ENCODE peak calls at places on chromosomes 6 and 20, in four cellular contexts. One of them, this sample, is unnamed.

GRCh38 chr6:121884056-121884455 is 448.6 kb downstream of the GJA1 start:
- DNase-seq in GM12865: no peak
- DNase-seq in heart right ventricle: no peak
- DNase-seq in psoas muscle: no peak
- DNase-seq in this sample: no peak

GRCh38 chr6:170516783-170517616 is 36.1 kb downstream of the PSMB1 start:
- DNase-seq in GM12865: peak
- DNase-seq in heart right ventricle: no peak
- DNase-seq in psoas muscle: no peak
- DNase-seq in this sample: peak

GRCh38 chr6:99425647-99426453 is 742 bp upstream of the PNISR start:
- DNase-seq in GM12865: peak
- DNase-seq in heart right ventricle: peak
- DNase-seq in psoas muscle: peak
- DNase-seq in this sample: peak

GRCh38 chr6:88807622-88808021 is 155.8 kb downstream of the RNGTT start:
- DNase-seq in GM12865: no peak
- DNase-seq in heart right ventricle: no peak
- DNase-seq in psoas muscle: no peak
- DNase-seq in this sample: no peak

GRCh38 chr6:45003400-45003799 is 324.7 kb upstream of the RUNX2 start:
- DNase-seq in GM12865: no peak
- DNase-seq in heart right ventricle: no peak
- DNase-seq in psoas muscle: no peak
- DNase-seq in this sample: no peak

GRCh38 chr6:135189344-135189743 is 8.2 kb downstream of the MYB start:
- DNase-seq in GM12865: no peak
- DNase-seq in heart right ventricle: no peak
- DNase-seq in psoas muscle: no peak
- DNase-seq in this sample: no peak

GRCh38 chr20:20666359-20666758 is 46.1 kb downstream of the RALGAPA2 start:
- DNase-seq in GM12865: no peak
- DNase-seq in heart right ventricle: no peak
- DNase-seq in psoas muscle: no peak
- DNase-seq in this sample: no peak

GRCh38 chr6:33418690-33419291 is 884 bp upstream of the CUTA start:
- DNase-seq in GM12865: peak
- DNase-seq in heart right ventricle: no peak
- DNase-seq in psoas muscle: no peak
- DNase-seq in this sample: no peak

GRCh38 chr6:32941412-32941784 is 570 bp upstream of the HLA-DMB start:
- DNase-seq in GM12865: peak
- DNase-seq in heart right ventricle: no peak
- DNase-seq in psoas muscle: no peak
- DNase-seq in this sample: no peak

GRCh38 chr20:57810511-57811372 is 100.9 kb upstream of the PMEPA1 start:
- DNase-seq in GM12865: no peak
- DNase-seq in heart right ventricle: no peak
- DNase-seq in psoas muscle: no peak
- DNase-seq in this sample: peak

GRCh38 chr6:28252507-28252975 is 472 bp upstream of the ZKSCAN4 start:
- DNase-seq in GM12865: no peak
- DNase-seq in heart right ventricle: no peak
- DNase-seq in psoas muscle: no peak
- DNase-seq in this sample: no peak

GRCh38 chr6:89763550-89763949 is 56.0 kb downstream of the MDN1 start:
- DNase-seq in GM12865: no peak
- DNase-seq in heart right ventricle: no peak
- DNase-seq in psoas muscle: no peak
- DNase-seq in this sample: no peak

GRCh38 chr6:2134559-2134958 is 110.8 kb downstream of the GMDS start:
- DNase-seq in GM12865: no peak
- DNase-seq in heart right ventricle: no peak
- DNase-seq in psoas muscle: no peak
- DNase-seq in this sample: no peak

GRCh38 chr6:150857906-150858365 is 7.6 kb upstream of the MTHFD1L start:
- DNase-seq in GM12865: no peak
- DNase-seq in heart right ventricle: no peak
- DNase-seq in psoas muscle: no peak
- DNase-seq in this sample: no peak

GRCh38 chr6:17239260-17239659 is 41.9 kb upstream of the RBM24 start:
- DNase-seq in GM12865: no peak
- DNase-seq in heart right ventricle: no peak
- DNase-seq in psoas muscle: no peak
- DNase-seq in this sample: no peak

GRCh38 chr20:46761566-46761965 is 52.1 kb downstream of the SLC2A10 start:
- DNase-seq in GM12865: no peak
- DNase-seq in heart right ventricle: no peak
- DNase-seq in psoas muscle: no peak
- DNase-seq in this sample: no peak

GRCh38 chr6:34082816-34083215 is 63.1 kb downstream of the GRM4 start:
- DNase-seq in GM12865: no peak
- DNase-seq in heart right ventricle: no peak
- DNase-seq in psoas muscle: no peak
- DNase-seq in this sample: no peak

GRCh38 chr20:17059465-17059864 is 167.4 kb upstream of the PCSK2 start:
- DNase-seq in GM12865: no peak
- DNase-seq in heart right ventricle: no peak
- DNase-seq in psoas muscle: no peak
- DNase-seq in this sample: no peak

GRCh38 chr6:140480852-140481251 is 1106.4 kb upstream of the CITED2 start:
- DNase-seq in GM12865: peak
- DNase-seq in heart right ventricle: no peak
- DNase-seq in psoas muscle: peak
- DNase-seq in this sample: no peak

GRCh38 chr6:69005194-69005593 is 370.1 kb downstream of the ADGRB3 start:
- DNase-seq in GM12865: no peak
- DNase-seq in heart right ventricle: no peak
- DNase-seq in psoas muscle: no peak
- DNase-seq in this sample: no peak

GRCh38 chr6:119349341-119350201 is at the start of gene MAN1A1:
- DNase-seq in GM12865: peak
- DNase-seq in heart right ventricle: peak
- DNase-seq in psoas muscle: peak
- DNase-seq in this sample: peak

GRCh38 chr6:161010418-161010817 is 18.8 kb downstream of the MAP3K4 start:
- DNase-seq in GM12865: no peak
- DNase-seq in heart right ventricle: no peak
- DNase-seq in psoas muscle: no peak
- DNase-seq in this sample: no peak

GRCh38 chr6:28683945-28684538 is 158.4 kb downstream of the GPX5 start:
- DNase-seq in GM12865: peak
- DNase-seq in heart right ventricle: no peak
- DNase-seq in psoas muscle: no peak
- DNase-seq in this sample: peak

GRCh38 chr20:10131612-10132345 is 86.9 kb upstream of the SNAP25 start:
- DNase-seq in GM12865: no peak
- DNase-seq in heart right ventricle: peak
- DNase-seq in psoas muscle: no peak
- DNase-seq in this sample: no peak

GRCh38 chr6:19410477-19410876 is 426.7 kb upstream of the ID4 start:
- DNase-seq in GM12865: no peak
- DNase-seq in heart right ventricle: no peak
- DNase-seq in psoas muscle: no peak
- DNase-seq in this sample: peak
- TF ChIP-seq CTCF in GM12865: no peak
- TF ChIP-seq CTCF in heart right ventricle: no peak
- TF ChIP-seq CTCF in psoas muscle: no peak
- TF ChIP-seq CTCF in this sample: no peak

GRCh38 chr6:154510144-154510905 is at the start of gene CNKSR3:
- DNase-seq in GM12865: peak
- DNase-seq in heart right ventricle: peak
- DNase-seq in psoas muscle: peak
- DNase-seq in this sample: peak
- TF ChIP-seq CTCF in GM12865: no peak
- TF ChIP-seq CTCF in heart right ventricle: no peak
- TF ChIP-seq CTCF in psoas muscle: no peak
- TF ChIP-seq CTCF in this sample: no peak

GRCh38 chr6:127547909-127548649 is 28.9 kb upstream of the C6orf58 start:
- DNase-seq in GM12865: no peak
- DNase-seq in heart right ventricle: no peak
- DNase-seq in psoas muscle: no peak
- DNase-seq in this sample: no peak
- TF ChIP-seq CTCF in GM12865: no peak
- TF ChIP-seq CTCF in heart right ventricle: no peak
- TF ChIP-seq CTCF in psoas muscle: no peak
- TF ChIP-seq CTCF in this sample: peak

GRCh38 chr6:113482771-113483170 is 374.4 kb upstream of the MARCKS start:
- DNase-seq in GM12865: no peak
- DNase-seq in heart right ventricle: no peak
- DNase-seq in psoas muscle: no peak
- DNase-seq in this sample: no peak

GRCh38 chr6:113486172-113486571 is 371.0 kb upstream of the MARCKS start:
- DNase-seq in GM12865: no peak
- DNase-seq in heart right ventricle: no peak
- DNase-seq in psoas muscle: no peak
- DNase-seq in this sample: no peak

GRCh38 chr6:113476937-113477839 is 380.0 kb upstream of the MARCKS start:
- DNase-seq in GM12865: no peak
- DNase-seq in heart right ventricle: no peak
- DNase-seq in psoas muscle: no peak
- DNase-seq in this sample: no peak

GRCh38 chr6:113481441-113481840 is 375.7 kb upstream of the MARCKS start:
- DNase-seq in GM12865: no peak
- DNase-seq in heart right ventricle: no peak
- DNase-seq in psoas muscle: no peak
- DNase-seq in this sample: no peak

GRCh38 chr6:113481910-113482309 is 375.2 kb upstream of the MARCKS start:
- DNase-seq in GM12865: no peak
- DNase-seq in heart right ventricle: no peak
- DNase-seq in psoas muscle: no peak
- DNase-seq in this sample: no peak
- TF ChIP-seq CTCF in GM12865: no peak
- TF ChIP-seq CTCF in heart right ventricle: no peak
- TF ChIP-seq CTCF in psoas muscle: no peak
- TF ChIP-seq CTCF in this sample: no peak

DNA sequence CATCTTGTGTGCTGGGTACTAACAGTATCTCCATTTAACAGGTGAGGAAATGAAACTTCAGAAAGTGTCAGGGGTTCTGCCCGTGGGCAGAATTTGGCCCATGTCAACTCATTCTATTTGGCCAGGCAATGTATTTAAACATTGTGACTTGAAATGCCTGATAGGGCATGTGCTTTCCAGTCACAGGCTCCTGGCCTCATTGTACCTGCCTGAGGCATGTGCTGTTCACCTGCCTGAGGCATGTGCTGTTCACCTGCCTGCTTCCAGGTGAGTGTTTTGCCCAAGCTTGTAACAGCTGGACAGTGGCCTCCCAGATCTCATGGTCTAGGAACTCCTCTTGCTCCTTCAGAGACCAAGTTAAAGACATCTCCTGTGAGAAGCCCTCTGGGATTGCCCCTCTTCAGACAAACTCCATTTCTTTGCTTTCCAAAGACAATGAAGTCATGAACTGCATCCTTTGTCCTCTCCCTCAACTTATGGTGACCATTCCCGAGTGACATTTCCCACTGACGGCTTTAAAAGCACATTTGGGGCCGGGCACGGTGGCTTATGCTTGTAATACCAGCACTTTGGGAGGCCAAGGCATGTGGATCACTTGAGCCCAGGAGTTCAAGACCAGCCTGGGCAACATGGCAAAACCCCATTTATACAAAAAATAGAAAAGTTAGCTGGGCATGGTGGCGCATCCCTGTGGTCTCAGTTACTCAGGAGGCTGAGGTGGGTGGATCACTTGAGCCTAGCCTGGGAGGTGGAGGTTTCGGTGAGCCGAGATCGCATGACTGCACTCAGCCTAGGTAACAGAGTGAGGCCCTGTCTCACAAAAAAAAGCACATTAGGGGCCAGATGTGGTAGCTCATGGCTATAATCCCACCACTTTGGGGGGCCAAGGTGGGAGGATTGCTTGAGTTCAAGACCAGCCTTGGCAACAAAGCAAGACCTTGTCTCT is 48.7 kb downstream of the BCAS4 start:
- DNase-seq in GM12865: peak
- DNase-seq in heart right ventricle: no peak
- DNase-seq in psoas muscle: no peak
- DNase-seq in this sample: no peak
- TF ChIP-seq CTCF in GM12865: no peak
- TF ChIP-seq CTCF in heart right ventricle: no peak
- TF ChIP-seq CTCF in psoas muscle: no peak
- TF ChIP-seq CTCF in this sample: no peak

DNA sequence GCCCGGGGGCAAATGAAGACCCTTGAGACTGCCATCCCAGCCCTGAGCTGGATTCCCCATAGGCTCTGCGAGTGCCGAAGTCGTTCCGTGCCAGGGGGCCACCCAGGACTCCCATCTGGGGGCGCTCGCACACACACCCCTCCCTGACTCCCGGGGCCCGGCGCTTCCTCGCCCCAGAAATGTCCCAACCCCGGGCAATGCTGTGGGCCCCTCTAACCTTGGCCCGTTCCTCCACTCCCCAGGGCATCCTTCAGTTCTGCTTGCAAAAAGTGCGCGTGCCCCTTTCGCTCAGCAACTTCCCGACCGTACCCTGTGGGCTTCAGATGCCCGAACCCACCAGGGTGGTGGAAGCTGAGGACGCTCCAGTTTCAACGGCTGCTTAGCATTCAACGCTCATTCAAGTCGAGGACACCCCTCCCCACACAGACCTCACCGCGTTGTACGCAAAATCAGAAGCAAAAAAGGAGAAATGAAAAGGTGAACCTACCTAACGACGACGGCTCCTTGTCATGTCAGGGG is 25.4 kb downstream of the RIPOR2 start:
- DNase-seq in GM12865: peak
- DNase-seq in heart right ventricle: peak
- DNase-seq in psoas muscle: peak
- DNase-seq in this sample: peak
- TF ChIP-seq CTCF in GM12865: peak
- TF ChIP-seq CTCF in heart right ventricle: peak
- TF ChIP-seq CTCF in psoas muscle: peak
- TF ChIP-seq CTCF in this sample: no peak

GRCh38 chr6:53741001-53741400 is 53.8 kb upstream of the LRRC1 start:
- DNase-seq in GM12865: no peak
- DNase-seq in heart right ventricle: no peak
- DNase-seq in psoas muscle: no peak
- DNase-seq in this sample: no peak

GRCh38 chr6:53737746-53738145 is 57.1 kb upstream of the LRRC1 start:
- DNase-seq in GM12865: no peak
- DNase-seq in heart right ventricle: no peak
- DNase-seq in psoas muscle: no peak
- DNase-seq in this sample: no peak

GRCh38 chr6:53734473-53735299 is 60.1 kb upstream of the LRRC1 start:
- DNase-seq in GM12865: peak
- DNase-seq in heart right ventricle: peak
- DNase-seq in psoas muscle: no peak
- DNase-seq in this sample: peak

GRCh38 chr6:53731906-53732636 is 62.7 kb upstream of the LRRC1 start:
- DNase-seq in GM12865: no peak
- DNase-seq in heart right ventricle: no peak
- DNase-seq in psoas muscle: no peak
- DNase-seq in this sample: no peak

DNA sequence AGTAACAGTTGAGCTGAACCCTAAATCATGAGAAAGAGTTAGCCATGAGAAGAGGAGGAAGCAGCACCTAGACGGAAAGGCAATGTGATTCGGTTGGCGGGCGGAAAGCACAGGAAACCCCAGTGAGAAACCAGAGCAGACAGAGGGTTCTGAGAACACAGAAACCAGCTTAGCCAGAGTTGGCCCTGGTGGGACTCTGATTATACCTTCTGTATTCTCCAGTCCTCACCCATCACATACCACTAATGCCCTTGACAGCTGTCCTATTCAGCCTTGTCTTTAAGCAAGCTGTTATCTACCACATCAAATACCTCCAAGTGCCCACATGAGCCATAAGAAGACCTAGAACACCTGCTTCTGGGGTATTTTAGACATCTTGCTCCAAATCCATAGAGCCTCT is 58.9 kb upstream of the LRRC1 start:
- DNase-seq in GM12865: peak
- DNase-seq in heart right ventricle: no peak
- DNase-seq in psoas muscle: no peak
- DNase-seq in this sample: no peak
- TF ChIP-seq CTCF in GM12865: no peak
- TF ChIP-seq CTCF in heart right ventricle: no peak
- TF ChIP-seq CTCF in psoas muscle: no peak
- TF ChIP-seq CTCF in this sample: no peak